ENCODE peak calls at places on chromosome 16, in seven cellular contexts. R is tibial nerve, B is stomach, N is Peyer's patch, G is brain microvascular endothelial cell, E is body of pancreas, H is GM23338. K is an unnamed sample.

GRCh38 chr16:53734908-53735307 is 31.0 kb downstream of the FTO start:
- DNase-seq in R (no peak), B (no peak), N (no peak), G (no peak), E (no peak), H (no peak), K (no peak)

GRCh38 chr16:35147556-35148504 is 1688.4 kb downstream of the TP53TG3F start:
- DNase-seq in R (no peak), B (no peak), N (no peak), G (no peak), E (no peak), H (no peak), K (no peak)

GRCh38 chr16:29775742-29776408 is 2.2 kb upstream of the ZG16 start:
- DNase-seq in R (no peak), B (no peak), N (no peak), G (peak), E (no peak), H (no peak), K (no peak)

GRCh38 chr16:73878616-73879015 is 418.0 kb upstream of the PSMD7 start:
- DNase-seq in R (no peak), B (no peak), N (no peak), G (peak), E (no peak), H (peak), K (no peak)

GRCh38 chr16:50403491-50403890 is 34.7 kb upstream of the BRD7 start:
- DNase-seq in R (no peak), B (peak), N (no peak), G (no peak), E (no peak), H (no peak), K (no peak)

GRCh38 chr16:11205754-11206459 is 50.1 kb downstream of the SOCS1 start:
- DNase-seq in R (no peak), B (peak), N (no peak), G (no peak), E (no peak), H (peak), K (no peak)

GRCh38 chr16:68069511-68070248 is 15.5 kb upstream of the NFATC3 start:
- DNase-seq in R (no peak), B (no peak), N (peak), G (no peak), E (peak), H (no peak), K (no peak)

GRCh38 chr16:71249399-71249798 is 18.9 kb upstream of the HYDIN start:
- DNase-seq in R (no peak), B (no peak), N (no peak), G (no peak), E (no peak), H (peak), K (no peak)

GRCh38 chr16:30079480-30079879 is 3.7 kb downstream of the PPP4C start:
- DNase-seq in R (no peak), B (no peak), N (no peak), G (no peak), E (no peak), H (no peak), K (no peak)

GRCh38 chr16:12228607-12229499 is 252.3 kb downstream of the SNX29 start:
- DNase-seq in R (no peak), B (no peak), N (peak), G (peak), E (no peak), H (peak), K (peak)

GRCh38 chr16:22890976-22891375 is 77.0 kb downstream of the HS3ST2 start:
- DNase-seq in R (no peak), B (no peak), N (no peak), G (no peak), E (no peak), H (no peak), K (no peak)

GRCh38 chr16:75377971-75378386 is 55.3 kb downstream of the CFDP1 start:
- DNase-seq in R (no peak), B (no peak), N (no peak), G (peak), E (no peak), H (peak), K (peak)

DNA sequence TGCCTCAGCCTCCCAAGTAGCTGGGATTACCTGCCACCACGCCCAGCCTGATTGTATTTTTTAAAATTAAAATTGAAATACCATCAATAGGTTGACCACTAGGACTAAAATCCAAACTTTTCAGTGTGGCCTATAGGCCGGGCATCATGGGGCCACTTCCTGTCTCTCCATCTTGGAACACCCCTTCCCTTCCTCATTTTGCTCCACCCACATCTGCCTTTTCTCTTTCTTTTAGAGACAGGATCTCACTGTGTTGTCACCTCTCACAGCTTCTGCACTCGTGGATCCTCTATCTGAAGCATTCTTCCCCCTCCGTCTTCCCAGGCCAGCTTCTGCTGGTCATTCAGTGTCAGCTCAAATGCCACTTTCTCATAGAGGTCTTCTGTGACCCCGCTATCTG is 57.0 kb downstream of the BMERB1 start:
- DNase-seq in R (no peak), B (no peak), N (peak), G (no peak), E (no peak), H (no peak), K (no peak)
- H3K27ac ChIP-seq in R (no peak), B (no peak), N (no peak), G (no peak), E (no peak), H (peak), K (no peak)

GRCh38 chr16:2497116-2497630 is 16.6 kb upstream of the ATP6V0C start:
- DNase-seq in R (no peak), B (no peak), N (no peak), G (no peak), E (no peak), H (no peak), K (peak)
- H3K27ac ChIP-seq in R (no peak), B (no peak), N (no peak), G (no peak), E (peak), H (no peak), K (no peak)

DNA sequence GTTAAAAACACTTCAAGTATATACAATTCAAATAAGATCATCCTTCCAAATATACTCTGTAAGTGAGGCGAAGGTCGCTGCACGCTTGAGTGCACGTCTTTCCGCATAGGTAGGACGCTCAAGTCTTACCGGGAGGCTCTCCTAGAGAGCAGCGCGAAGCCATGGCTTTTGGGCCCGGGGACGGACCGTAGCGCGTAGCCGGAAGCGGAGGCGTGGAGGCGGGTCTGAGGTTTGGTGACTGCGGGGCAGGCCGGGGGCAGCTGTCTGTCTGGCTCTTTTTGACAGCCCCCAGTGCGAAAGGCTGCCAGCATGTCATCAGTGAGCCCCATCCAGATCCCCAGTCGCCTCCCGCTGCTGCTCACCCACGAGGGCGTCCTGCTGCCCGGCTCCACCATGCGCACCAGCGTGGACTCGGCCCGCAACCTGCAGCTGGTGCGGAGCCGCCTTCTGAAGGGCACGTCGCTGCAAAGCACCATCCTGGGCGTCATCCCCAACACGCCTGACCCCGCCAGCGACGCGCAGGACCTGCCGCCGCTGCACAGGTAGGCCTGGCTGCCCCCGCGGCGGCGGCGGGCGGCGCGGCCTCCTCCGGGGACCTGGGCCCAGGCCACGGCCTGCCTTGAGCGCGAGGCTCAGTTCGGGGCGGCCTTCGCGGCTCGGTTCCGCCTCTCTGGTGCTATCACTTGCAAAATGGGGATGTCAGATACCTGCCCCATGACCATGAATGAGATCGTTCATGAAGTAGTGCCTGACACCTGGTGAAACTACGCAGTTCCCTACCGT is at the start of gene LONP2:
- DNase-seq in R (peak), B (peak), N (peak), G (peak), E (peak), H (peak), K (peak)
- H3K27ac ChIP-seq in R (peak), B (peak), N (peak), G (peak), E (peak), H (no peak), K (peak)

GRCh38 chr16:17408296-17408695 is 62.5 kb downstream of the XYLT1 start:
- DNase-seq in R (no peak), B (no peak), N (no peak), G (no peak), E (no peak), H (no peak), K (no peak)
- H3K27ac ChIP-seq in R (no peak), B (no peak), N (no peak), G (no peak), E (no peak), H (no peak), K (no peak)

DNA sequence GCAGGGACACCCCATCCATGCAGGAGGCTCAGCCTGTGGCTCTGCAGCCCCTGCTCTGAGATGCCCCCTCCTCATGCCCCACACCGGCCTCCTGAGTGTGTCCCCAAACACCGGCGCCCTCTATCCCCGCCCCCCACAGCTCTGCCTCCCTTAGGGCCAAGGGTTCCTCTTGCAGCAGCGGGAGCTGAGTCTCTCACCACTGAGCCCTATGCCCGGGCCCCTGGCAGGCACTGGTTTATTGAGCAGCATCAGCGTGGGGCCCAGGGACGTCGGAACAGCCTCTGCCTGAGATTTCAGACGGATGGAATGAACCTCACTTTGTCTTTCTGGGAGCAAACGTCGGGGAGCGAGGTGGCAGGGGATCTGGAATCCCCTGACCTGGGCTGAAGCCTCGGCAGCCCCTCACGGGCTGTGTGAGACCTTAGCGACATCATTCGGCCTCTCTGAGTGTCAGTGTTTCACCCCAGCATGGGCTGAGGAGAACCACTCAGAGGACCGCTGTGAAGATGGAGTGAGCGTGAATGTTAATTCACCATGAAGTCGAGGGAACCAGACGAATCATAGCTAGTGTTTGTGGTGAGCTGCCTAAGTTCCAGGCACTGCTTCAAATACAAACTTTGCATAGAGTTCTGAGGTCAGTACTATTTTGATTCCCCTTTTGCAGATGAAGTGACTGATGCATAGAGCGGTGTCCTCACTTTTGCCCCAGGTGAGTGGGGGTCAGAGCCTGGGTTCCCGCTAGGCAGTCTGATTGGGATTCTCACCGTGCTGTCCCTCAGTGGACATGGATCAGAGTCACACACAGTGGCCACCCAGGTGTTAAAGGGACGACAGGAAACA is 5.3 kb upstream of the C16orf74 start:
- DNase-seq in R (no peak), B (no peak), N (peak), G (no peak), E (no peak), H (no peak), K (no peak)
- H3K27ac ChIP-seq in R (no peak), B (no peak), N (peak), G (no peak), E (no peak), H (no peak), K (no peak)

K was measured in SJSA1.